ENCODE peak calls at places on chromosomes 4 and X, in nine cellular contexts. U, G, X, E, W, P, C, R and B are unnamed samples.

GRCh38 chr4:158656439-158656838 is 15.2 kb downstream of the C4orf46 start:
- DNase-seq in U (no peak), W (no peak), C (no peak), R (no peak), G (no peak), E (no peak), P (no peak), X (no peak), B (no peak)

GRCh38 chr4:11805837-11806236 is 377.1 kb upstream of the HS3ST1 start:
- DNase-seq in X (no peak), R (peak), P (no peak), E (no peak), C (peak), G (no peak), W (no peak), U (no peak), B (peak)

GRCh38 chrX:118497180-118497814 is 1.7 kb downstream of the DOCK11 start:
- DNase-seq in G (no peak), W (no peak), R (no peak), C (no peak), E (no peak), U (no peak), P (peak), X (no peak), B (no peak)

GRCh38 chr4:16056681-16057400 is 27.0 kb downstream of the PROM1 start:
- DNase-seq in C (no peak), G (no peak), R (no peak), P (no peak), W (no peak), E (no peak), U (no peak), X (peak), B (no peak)

GRCh38 chrX:103607385-103608304 is at the start of gene TCEAL3:
- DNase-seq in R (peak), U (peak), W (peak), P (peak), X (peak), G (peak), C (no peak), E (no peak), B (no peak)

GRCh38 chr4:174828845-174829701 is at the start of gene GLRA3:
- DNase-seq in W (no peak), X (no peak), G (no peak), E (no peak), U (peak), P (no peak), C (peak), R (peak), B (peak)

GRCh38 chr4:144449623-144450022 is 196.3 kb upstream of the HHIP start:
- DNase-seq in R (peak), P (no peak), W (peak), X (peak), G (peak), E (no peak), C (no peak), U (no peak), B (peak)

GRCh38 chr4:8189551-8190466 is 9.3 kb upstream of the SH3TC1 start:
- DNase-seq in E (no peak), U (no peak), P (no peak), R (no peak), C (no peak), X (no peak), W (no peak), G (no peak), B (no peak)

GRCh38 chr4:1348014-1348513 is 1.1 kb downstream of the UVSSA start:
- DNase-seq in X (no peak), U (no peak), W (no peak), R (no peak), E (no peak), G (no peak), P (no peak), C (peak), B (no peak)

GRCh38 chr4:1348746-1349145 is 1.7 kb downstream of the UVSSA start:
- DNase-seq in W (no peak), G (no peak), C (no peak), X (peak), R (no peak), E (no peak), P (no peak), U (no peak), B (no peak)

GRCh38 chr4:1347410-1347864 is 429 bp downstream of the UVSSA start:
- DNase-seq in R (peak), X (peak), P (no peak), U (peak), E (no peak), G (peak), C (peak), W (peak), B (peak)

GRCh38 chr4:1345905-1346780 is 865 bp upstream of the UVSSA start:
- DNase-seq in P (peak), X (peak), W (peak), G (no peak), C (peak), E (no peak), U (peak), R (peak), B (peak)

DNA sequence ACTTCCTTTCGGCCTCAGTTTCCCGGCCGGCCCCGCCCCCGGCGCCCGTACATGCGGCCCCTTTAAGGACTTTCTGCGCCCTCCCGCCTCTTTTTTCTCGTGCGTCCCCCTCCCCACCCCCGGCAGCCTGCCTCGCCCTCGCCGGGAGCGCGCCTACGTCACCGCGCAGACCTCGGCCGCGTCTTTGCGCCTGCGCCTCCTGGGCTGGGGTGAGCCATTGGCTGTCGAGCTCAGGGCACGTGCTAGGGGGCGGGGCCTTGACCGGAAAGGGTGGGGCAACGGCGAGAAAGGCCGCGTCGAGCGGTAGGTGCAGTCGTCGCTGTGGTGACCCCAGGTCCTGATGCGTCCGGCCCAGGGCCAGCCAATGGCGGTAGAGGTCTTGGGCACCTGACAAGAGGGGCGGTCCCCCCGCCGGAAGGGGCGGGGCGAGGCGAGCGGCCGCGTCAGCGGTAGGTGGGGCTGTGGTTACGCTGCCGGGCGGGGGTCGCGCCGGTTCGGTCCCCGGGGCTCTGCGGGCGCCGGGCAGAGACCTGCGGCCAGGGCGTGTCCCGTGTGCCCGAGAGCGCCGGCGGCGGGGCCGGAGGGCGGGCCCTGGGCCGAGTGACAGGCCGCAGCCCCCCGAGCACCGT is at the start of gene UVSSA:
- DNase-seq in C (peak), X (peak), R (peak), U (peak), P (peak), E (peak), G (peak), W (peak), B (peak)
- TF ChIP-seq CTCF in C (no peak), X (no peak), R (no peak), U (no peak), P (no peak), E (no peak), G (no peak), W (no peak), B (no peak)

GRCh38 chr4:79552311-79552710 is 144.3 kb upstream of the GK2 start:
- DNase-seq in U (no peak), E (no peak), X (no peak), C (no peak), W (no peak), R (no peak), P (no peak), G (no peak), B (no peak)
- H3K27ac ChIP-seq in U (no peak), E (no peak), X (no peak), C (no peak), W (no peak), R (no peak), P (no peak), G (no peak), B (no peak)

DNA sequence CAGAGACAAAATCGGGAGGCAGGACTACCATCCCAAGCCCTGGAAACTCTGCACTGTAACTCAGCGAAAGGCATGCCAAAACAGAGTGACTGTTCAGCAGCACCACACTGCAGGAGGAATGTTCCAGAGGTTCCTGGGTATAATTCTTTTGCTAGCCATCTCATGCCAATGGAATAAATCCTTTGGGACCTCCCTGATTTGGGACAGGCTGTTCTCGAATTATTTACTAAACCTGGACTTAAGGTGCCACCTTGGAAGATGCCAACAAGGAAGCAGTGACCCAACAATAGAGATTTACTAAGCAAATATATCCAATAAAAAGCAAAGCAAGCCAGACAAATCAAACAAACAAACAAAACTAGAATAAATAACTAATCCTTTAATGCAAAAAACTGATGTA is 9.3 kb downstream of the AADAT start:
- DNase-seq in U (no peak), X (no peak), E (no peak), G (no peak), R (peak), W (no peak), C (no peak), P (no peak), B (no peak)
- TF ChIP-seq CTCF in U (no peak), X (no peak), E (no peak), G (no peak), R (no peak), W (no peak), C (no peak), P (no peak), B (no peak)

DNA sequence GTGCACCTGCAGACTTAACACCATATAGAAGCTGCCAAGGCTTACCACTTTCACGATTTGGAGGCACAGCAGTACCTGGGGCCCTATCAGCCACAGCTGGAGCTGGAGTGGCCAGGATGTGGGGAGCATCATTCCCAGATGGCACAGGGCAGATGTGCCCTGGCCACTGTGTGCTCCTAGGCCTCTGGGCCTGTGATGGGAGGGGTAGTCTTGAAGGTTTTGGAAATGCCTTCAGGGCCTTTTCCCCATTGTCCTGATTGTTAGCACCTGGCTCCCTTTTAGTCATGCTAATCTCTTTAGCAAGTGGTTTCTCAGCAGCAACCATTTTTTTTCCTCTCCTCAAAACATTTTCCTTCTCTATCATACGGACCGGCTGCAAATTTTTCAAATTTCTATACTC is 490.2 kb downstream of the RAB28 start:
- DNase-seq in E (no peak), X (no peak), W (no peak), R (no peak), U (no peak), P (no peak), G (no peak), C (no peak), B (no peak)
- H3K27ac ChIP-seq in E (no peak), X (no peak), W (no peak), R (no peak), U (no peak), P (no peak), G (no peak), C (no peak), B (no peak)